ENCODE peak calls at places on chromosomes 12 and 14, in nine cellular contexts. N, S, X, J, B, V, T, Z and O are unnamed samples.

GRCh38 chr14:28765907-28766504 is 581 bp upstream of the FOXG1 start:
- DNase-seq in N (no peak), X (peak; percentile 25), Z (no peak), V (no peak), T (peak; percentile 29), S (no peak), B (no peak), J (no peak), O (no peak)

GRCh38 chr12:94500831-94501567 is 41.3 kb upstream of the CEP83 start:
- DNase-seq in X (no peak), B (no peak), T (peak; percentile 8), V (no peak), J (no peak), S (no peak), Z (no peak), N (no peak), O (no peak)

GRCh38 chr12:10363922-10364838 is 25.7 kb downstream of the KLRK1 start:
- DNase-seq in N (no peak), J (no peak), B (no peak), S (no peak), T (peak; percentile 66), V (peak; percentile 40), X (peak; percentile 60), Z (peak; percentile 18), O (peak; percentile 48)

GRCh38 chr14:59133202-59133601 is 55.3 kb upstream of the DAAM1 start:
- DNase-seq in Z (no peak), X (no peak), V (peak; percentile 51), B (peak; percentile 37), J (no peak), T (peak; percentile 9), S (no peak), N (no peak), O (no peak)

GRCh38 chr12:47038270-47038748 is 41.1 kb upstream of the PCED1B start:
- DNase-seq in N (no peak), T (no peak), Z (no peak), J (no peak), X (peak; percentile 34), B (no peak), S (no peak), V (peak; percentile 87), O (no peak)

GRCh38 chr14:28577711-28578131 is 188.9 kb upstream of the FOXG1 start:
- DNase-seq in B (no peak), S (no peak), X (no peak), N (no peak), J (no peak), Z (no peak), V (peak; percentile 95), T (no peak), O (peak; percentile 69)

GRCh38 chr12:68957273-68957672 is 24.3 kb upstream of the CPM start:
- DNase-seq in B (no peak), N (no peak), T (peak; percentile 39), S (no peak), V (no peak), J (no peak), X (no peak), Z (no peak), O (no peak)

GRCh38 chr14:20177433-20177974 is 13.2 kb upstream of the OR11G2 start:
- DNase-seq in B (no peak), Z (no peak), S (no peak), X (no peak), V (no peak), J (no peak), N (no peak), T (no peak), O (no peak)

GRCh38 chr14:62118871-62119270 is 356.7 kb downstream of the SNAPC1 start:
- DNase-seq in S (no peak), T (no peak), B (no peak), N (no peak), V (no peak), Z (no peak), J (no peak), X (no peak), O (no peak)
- TF ChIP-seq EZH2 in S (no peak), T (no peak), B (no peak), N (no peak), V (no peak), Z (no peak), J (no peak), X (no peak), O (no peak)

GRCh38 chr12:93203361-93203760 is 174.4 kb upstream of the NUDT4 start:
- DNase-seq in V (no peak), X (no peak), Z (no peak), J (no peak), S (no peak), T (no peak), B (no peak), N (no peak), O (peak; percentile 56)

GRCh38 chr12:93205361-93205760 is 172.4 kb upstream of the NUDT4 start:
- DNase-seq in J (no peak), Z (no peak), X (no peak), N (no peak), S (no peak), B (no peak), V (no peak), T (no peak), O (no peak)

GRCh38 chr12:93201990-93202389 is 175.7 kb upstream of the NUDT4 start:
- DNase-seq in T (no peak), X (no peak), B (no peak), J (no peak), N (no peak), S (no peak), Z (no peak), V (no peak), O (no peak)

GRCh38 chr12:93202688-93203087 is 175.0 kb upstream of the NUDT4 start:
- DNase-seq in X (no peak), Z (no peak), T (no peak), B (no peak), N (peak; percentile 90), V (no peak), S (no peak), J (no peak), O (peak; percentile 76)

DNA sequence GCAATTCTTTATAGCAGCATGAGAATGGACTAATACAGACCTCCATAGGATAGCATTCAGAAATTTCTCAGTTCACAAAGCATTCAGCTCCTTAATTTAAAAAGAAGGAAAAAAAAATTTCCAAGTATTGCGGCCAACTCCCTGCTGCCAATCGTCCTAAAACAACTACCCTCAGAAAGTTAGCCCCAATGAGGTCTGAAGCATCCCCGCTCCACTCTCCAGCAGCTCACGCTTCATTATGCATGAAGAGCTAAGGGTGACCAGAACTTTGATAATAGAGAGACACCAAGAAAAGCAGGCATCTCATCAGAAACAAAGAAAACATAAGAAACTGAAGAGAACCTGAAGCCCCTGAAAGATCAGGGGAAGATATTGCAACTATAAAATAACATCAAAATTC is 172.8 kb upstream of the NUDT4 start:
- DNase-seq in T (no peak), J (no peak), B (no peak), V (no peak), Z (no peak), N (no peak), S (no peak), X (no peak), O (no peak)
- TF ChIP-seq EZH2 in T (no peak), J (no peak), B (no peak), V (no peak), Z (no peak), N (no peak), S (no peak), X (no peak), O (no peak)

GRCh38 chr12:114483996-114484395 is 78.1 kb upstream of the TBX5 start:
- DNase-seq in B (no peak), X (no peak), V (no peak), S (no peak), T (no peak), Z (no peak), N (no peak), J (no peak), O (no peak)

GRCh38 chr12:114480309-114481199 is 74.6 kb upstream of the TBX5 start:
- DNase-seq in J (no peak), B (peak; percentile 43), N (no peak), X (peak; percentile 29), V (no peak), Z (no peak), T (peak; percentile 68), S (no peak), O (no peak)

GRCh38 chr12:114479831-114480230 is 73.9 kb upstream of the TBX5 start:
- DNase-seq in V (no peak), S (no peak), X (peak; percentile 31), N (no peak), B (peak; percentile 82), Z (no peak), T (peak; percentile 55), J (no peak), O (no peak)

GRCh38 chr12:114478891-114479290 is 72.9 kb upstream of the TBX5 start:
- DNase-seq in J (no peak), X (no peak), S (no peak), T (no peak), N (no peak), B (peak; percentile 8), V (no peak), Z (no peak), O (no peak)

DNA sequence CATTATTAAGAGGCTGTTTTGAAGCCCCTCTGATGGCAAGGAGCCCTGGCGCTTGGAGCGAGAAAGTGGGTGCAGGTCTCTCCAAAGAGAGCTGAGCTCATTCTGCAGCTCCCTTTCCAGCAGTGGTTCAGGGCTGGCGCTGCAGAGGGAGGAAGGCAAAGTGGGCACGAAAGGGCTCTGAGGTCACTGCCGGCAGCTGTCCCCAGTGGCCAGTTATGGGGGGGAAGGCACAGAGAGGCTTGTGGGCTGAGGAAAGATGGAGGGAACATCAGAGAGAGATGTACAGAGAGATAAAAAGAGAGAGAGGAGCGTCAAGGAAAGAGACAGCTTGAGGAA is 75.2 kb upstream of the TBX5 start:
- DNase-seq in N (no peak), B (peak; percentile 21), X (no peak), Z (no peak), V (no peak), S (no peak), J (no peak), T (peak; percentile 49), O (no peak)
- TF ChIP-seq EZH2 in N (no peak), B (peak; percentile 77), X (no peak), Z (no peak), V (no peak), S (no peak), J (no peak), T (no peak), O (no peak)

GRCh38 chr12:120130011-120130410 is 13.5 kb upstream of the RAB35 start:
- DNase-seq in B (no peak), N (no peak), Z (no peak), T (no peak), S (no peak), V (no peak), J (no peak), X (no peak), O (no peak)

GRCh38 chr12:120125792-120126634 is 9.5 kb upstream of the RAB35 start:
- DNase-seq in S (no peak), X (no peak), N (no peak), Z (no peak), J (no peak), B (peak; percentile 38), V (no peak), T (peak; percentile 52), O (no peak)

GRCh38 chr12:120125029-120125428 is 8.5 kb upstream of the RAB35 start:
- DNase-seq in X (no peak), B (no peak), S (no peak), T (no peak), N (no peak), Z (no peak), V (no peak), J (no peak), O (no peak)

GRCh38 chr12:120131116-120131515 is 14.6 kb upstream of the RAB35 start:
- DNase-seq in N (no peak), X (no peak), J (no peak), V (no peak), T (no peak), B (no peak), S (no peak), Z (no peak), O (no peak)

GRCh38 chr12:120126635-120127005 is 10.1 kb upstream of the RAB35 start:
- DNase-seq in S (no peak), T (peak; percentile 43), N (no peak), J (no peak), B (peak; percentile 59), X (no peak), V (no peak), Z (no peak), O (no peak)
- TF ChIP-seq EZH2 in S (no peak), T (no peak), N (no peak), J (no peak), B (no peak), X (no peak), V (no peak), Z (no peak), O (no peak)